ENCODE peak calls at places on chromosomes 3 and 15, in seven cellular contexts. B is heart right ventricle; S is CD8-positive, alpha-beta T cell; G is naive thymus-derived CD8-positive, alpha-beta T cell; M is endothelial cell of umbilical vein; O is A673; K is C1 segment of cervical spinal cord. V is an unnamed sample.

GRCh38 chr15:66164788-66165187 is 88.8 kb downstream of the MEGF11 start:
- DNase-seq in G (no peak), B (no peak), K (no peak), M (no peak), O (no peak), S (no peak), V (no peak)

GRCh38 chr3:56822501-56822900 is 20.8 kb upstream of the ARHGEF3 start:
- DNase-seq in M (no peak), S (no peak), G (no peak), B (no peak), O (no peak), K (no peak), V (no peak)

GRCh38 chr3:129230311-129231019 is 18.9 kb upstream of the COPG1 start:
- DNase-seq in B (no peak), O (no peak), S (no peak), G (no peak), K (no peak), M (peak; percentile 46), V (no peak)

GRCh38 chr3:105537371-105538075 is 170.8 kb downstream of the ALCAM start:
- DNase-seq in B (no peak), O (no peak), M (no peak), G (no peak), S (no peak), K (no peak), V (no peak)

GRCh38 chr3:190811775-190812480 is 50.6 kb downstream of the GMNC start:
- DNase-seq in M (peak; percentile 33), G (no peak), S (no peak), B (peak; percentile 23), K (peak; percentile 2), O (peak; percentile 91), V (no peak)

GRCh38 chr3:101311676-101312075 is 8.7 kb downstream of the IMPG2 start:
- DNase-seq in O (no peak), K (no peak), M (peak; percentile 64), G (no peak), B (no peak), S (no peak), V (no peak)

GRCh38 chr3:154552338-154552737 is 122.3 kb upstream of the GPR149 start:
- DNase-seq in K (no peak), B (no peak), G (no peak), O (peak; percentile 37), M (no peak), S (no peak), V (no peak)

GRCh38 chr3:9012521-9012920 is 49.2 kb upstream of the RAD18 start:
- DNase-seq in S (no peak), K (no peak), O (no peak), B (no peak), M (no peak), G (no peak), V (no peak)

GRCh38 chr15:28167042-28167441 is 67.9 kb upstream of the OCA2 start:
- DNase-seq in B (no peak), G (no peak), O (no peak), K (no peak), M (no peak), S (no peak), V (no peak)

GRCh38 chr15:98760112-98760826 is 111.9 kb downstream of the IGF1R start:
- DNase-seq in B (peak; percentile 36), M (no peak), G (no peak), S (no peak), K (no peak), O (no peak), V (no peak)

GRCh38 chr15:30885814-30886213 is 17.9 kb upstream of the FAN1 start:
- DNase-seq in K (no peak), O (no peak), G (no peak), B (no peak), S (no peak), M (peak; percentile 10), V (no peak)

V was measured in transverse colon.